ENCODE peak calls at places on chromosomes 3 and 15, in nine cellular contexts. J, Z, M, S, V, N, A, R and U are unnamed samples.

GRCh38 chr3:112979244-112979832 is 4.4 kb upstream of the CD200R1 start:
- DNase-seq in J (no peak), Z (peak; percentile 13), M (no peak), S (no peak), V (peak; percentile 61), N (no peak), A (no peak), R (no peak), U (no peak)

GRCh38 chr15:69341356-69341755 is 42.6 kb downstream of the PAQR5 start:
- DNase-seq in J (no peak), Z (no peak), M (no peak), S (no peak), V (no peak), N (no peak), A (no peak), R (no peak), U (no peak)

GRCh38 chr15:44340410-44340809 is 51.9 kb downstream of the GOLM2 start:
- DNase-seq in J (no peak), Z (no peak), M (no peak), S (no peak), V (no peak), N (peak; percentile 77), A (no peak), R (peak; percentile 9), U (no peak)

GRCh38 chr3:6260551-6261191 is 600.2 kb upstream of the GRM7 start:
- DNase-seq in J (no peak), Z (no peak), M (no peak), S (no peak), V (no peak), N (no peak), A (no peak), R (no peak), U (no peak)

GRCh38 chr3:137770821-137771399 is 6.8 kb downstream of the SOX14 start:
- DNase-seq in J (no peak), Z (no peak), M (no peak), S (peak; percentile 60), V (no peak), N (no peak), A (no peak), R (no peak), U (no peak)

GRCh38 chr15:72487070-72487797 is 13.1 kb downstream of the ARIH1 start:
- DNase-seq in J (no peak), Z (no peak), M (no peak), S (no peak), V (no peak), N (no peak), A (no peak), R (no peak), U (no peak)

GRCh38 chr3:88988906-88989305 is 118.5 kb upstream of the EPHA3 start:
- DNase-seq in J (no peak), Z (no peak), M (no peak), S (no peak), V (no peak), N (peak; percentile 42), A (no peak), R (no peak), U (no peak)

GRCh38 chr15:52106641-52107040 is 5.9 kb downstream of the BCL2L10 start:
- DNase-seq in J (no peak), Z (no peak), M (no peak), S (no peak), V (no peak), N (no peak), A (no peak), R (no peak), U (no peak)

GRCh38 chr3:16460886-16461285 is 52.6 kb downstream of the RFTN1 start:
- DNase-seq in J (no peak), Z (no peak), M (no peak), S (no peak), V (no peak), N (no peak), A (no peak), R (no peak), U (no peak)

GRCh38 chr15:52780172-52780980 is 9.8 kb downstream of the ONECUT1 start:
- DNase-seq in J (peak; percentile 56), Z (peak; percentile 24), M (peak; percentile 74), S (peak; percentile 70), V (peak; percentile 69), N (peak; percentile 52), A (peak; percentile 45), R (peak; percentile 80), U (peak; percentile 58)